ENCODE peak calls at places on chromosomes 2 and 18, in four cellular contexts. E, D, Z and O are unnamed samples.

GRCh38 chr2:207223051-207223450 is 57.3 kb upstream of the KLF7 start:
- DNase-seq in Z (no peak), E (no peak), D (peak), O (no peak)

GRCh38 chr18:62790836-62791772 is 75.8 kb downstream of the PHLPP1 start:
- DNase-seq in D (peak), Z (no peak), E (no peak), O (no peak)

GRCh38 chr2:217370391-217370790 is 510.5 kb upstream of the TNP1 start:
- DNase-seq in Z (no peak), E (no peak), D (peak), O (no peak)

GRCh38 chr2:101150306-101151140 is 659 bp downstream of the TBC1D8 start:
- DNase-seq in E (no peak), D (no peak), Z (peak), O (no peak)

GRCh38 chr2:133177196-133177595 is 391.1 kb downstream of the NCKAP5 start:
- DNase-seq in D (peak), E (no peak), Z (no peak), O (no peak)

GRCh38 chr2:202965810-202966454 is 48.7 kb upstream of the NBEAL1 start:
- DNase-seq in D (peak), Z (no peak), E (no peak), O (no peak)

GRCh38 chr2:167689444-167689843 is 558.0 kb downstream of the STK39 start:
- DNase-seq in E (no peak), D (no peak), Z (no peak), O (no peak)

GRCh38 chr18:35376393-35376741 is 770 bp downstream of the ZNF396 start:
- DNase-seq in D (no peak), Z (no peak), E (no peak), O (peak)

GRCh38 chr2:112811841-112812306 is 24.7 kb downstream of the IL1B start:
- DNase-seq in E (no peak), D (peak), Z (no peak), O (no peak)

GRCh38 chr2:129381789-129382188 is 597.7 kb upstream of the RAB6C start:
- DNase-seq in D (no peak), E (no peak), Z (no peak), O (no peak)

GRCh38 chr2:220277445-220277960 is 650.1 kb downstream of the SLC4A3 start:
- DNase-seq in Z (no peak), D (peak), E (no peak), O (no peak)

GRCh38 chr2:74768401-74768914 is 65.5 kb upstream of the HK2 start:
- DNase-seq in E (no peak), Z (no peak), D (no peak), O (no peak)

GRCh38 chr2:210195066-210195852 is 24.1 kb upstream of the KANSL1L start:
- DNase-seq in E (no peak), Z (no peak), D (no peak), O (no peak)

GRCh38 chr2:189411860-189412259 is 29.4 kb upstream of the WDR75 start:
- DNase-seq in E (no peak), D (peak), Z (no peak), O (no peak)